ENCODE peak calls at places on chromosomes 2 and 18, in four cellular contexts. T, L, H and M are unnamed samples.

GRCh38 chr2:72937356-72937669 is 20.0 kb downstream of the EMX1 start:
- DNase-seq in T (no peak), L (no peak), H (no peak), M (no peak)

GRCh38 chr2:218516614-218517013 is 51.5 kb downstream of the USP37 start:
- DNase-seq in T (peak), L (peak), H (peak), M (peak)

GRCh38 chr2:169158874-169159273 is 89.5 kb downstream of the DHRS9 start:
- DNase-seq in T (no peak), L (no peak), H (no peak), M (no peak)

GRCh38 chr2:239561448-239562001 is 160.7 kb upstream of the HDAC4 start:
- DNase-seq in T (no peak), L (no peak), H (no peak), M (no peak)

GRCh38 chr2:201158111-201158929 is 24.6 kb upstream of the CASP10 start:
- DNase-seq in T (peak), L (peak), H (peak), M (peak)

GRCh38 chr18:54094474-54094873 is 130.0 kb downstream of the MBD2 start:
- DNase-seq in T (no peak), L (no peak), H (no peak), M (no peak)

GRCh38 chr2:234422895-234423505 is 73.9 kb downstream of the ARL4C start:
- DNase-seq in T (no peak), L (no peak), H (no peak), M (peak)

GRCh38 chr18:51390695-51391094 is 193.2 kb upstream of the MEX3C start:
- DNase-seq in T (no peak), L (peak), H (no peak), M (no peak)

GRCh38 chr18:41745166-41746049 is 209.6 kb upstream of the PIK3C3 start:
- DNase-seq in T (peak), L (peak), H (peak), M (peak)

GRCh38 chr18:62637807-62638687 is 77.3 kb upstream of the PHLPP1 start:
- DNase-seq in T (peak), L (peak), H (peak), M (peak)

GRCh38 chr2:138121769-138122661 is 157.7 kb downstream of the HNMT start:
- DNase-seq in T (no peak), L (no peak), H (no peak), M (no peak)

GRCh38 chr2:101812226-101812625 is 114.7 kb downstream of the MAP4K4 start:
- DNase-seq in T (no peak), L (no peak), H (no peak), M (no peak)

GRCh38 chr2:177489719-177490301 is 97.2 kb downstream of the AGPS start:
- DNase-seq in T (peak), L (peak), H (peak), M (peak)

GRCh38 chr2:8307779-8308178 is 374.1 kb upstream of the ID2 start:
- DNase-seq in T (no peak), L (no peak), H (no peak), M (no peak)

GRCh38 chr2:217090024-217090473 is 230.2 kb upstream of the TNP1 start:
- DNase-seq in T (peak), L (peak), H (peak), M (peak)

GRCh38 chr2:239323473-239323872 is 77.3 kb downstream of the HDAC4 start:
- DNase-seq in T (no peak), L (no peak), H (no peak), M (no peak)

GRCh38 chr2:233247744-233248143 is 3.7 kb upstream of the ATG16L1 start:
- DNase-seq in T (peak), L (peak), H (peak), M (no peak)

GRCh38 chr2:74514368-74515270 is at the start of gene TLX2:
- DNase-seq in T (peak), L (no peak), H (no peak), M (no peak)
- H3K4me3 ChIP-seq in T (no peak), L (no peak), H (no peak), M (no peak)

GRCh38 chr2:31324000-31324633 is 90.2 kb downstream of the EHD3 start:
- DNase-seq in T (no peak), L (peak), H (no peak), M (no peak)
- H3K4me3 ChIP-seq in T (no peak), L (peak), H (peak), M (peak)

GRCh38 chr18:2856499-2856898 is 9.7 kb downstream of the EMILIN2 start:
- DNase-seq in T (peak), L (no peak), H (no peak), M (no peak)

GRCh38 chr18:2855560-2856350 is 8.9 kb downstream of the EMILIN2 start:
- DNase-seq in T (peak), L (no peak), H (no peak), M (no peak)

GRCh38 chr18:2853926-2854664 is 7.3 kb downstream of the EMILIN2 start:
- DNase-seq in T (peak), L (no peak), H (no peak), M (no peak)

GRCh38 chr18:2854871-2855270 is 8.1 kb downstream of the EMILIN2 start:
- DNase-seq in T (no peak), L (no peak), H (no peak), M (no peak)

GRCh38 chr18:2857491-2858063 is 10.8 kb downstream of the EMILIN2 start:
- DNase-seq in T (peak), L (peak), H (peak), M (no peak)
- H3K4me3 ChIP-seq in T (peak), L (peak), H (no peak), M (no peak)

DNA sequence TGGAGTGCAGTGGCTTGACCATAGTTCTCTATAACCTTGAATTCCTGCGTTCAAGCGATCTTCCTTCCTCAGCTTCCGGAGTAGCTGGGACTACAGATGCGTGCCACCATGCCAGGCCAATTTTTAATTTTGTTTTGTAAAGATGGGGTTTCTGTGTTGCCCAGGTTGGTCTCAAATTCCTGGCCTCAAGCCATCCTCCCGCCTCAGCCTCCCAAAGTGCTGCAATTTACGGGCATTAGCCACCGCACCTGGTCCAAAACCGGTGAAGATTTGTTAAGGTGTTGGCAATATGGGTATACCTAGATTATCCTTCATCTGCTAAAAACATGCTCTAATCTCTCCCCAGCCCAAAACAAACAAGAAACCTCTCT is 1.3 kb upstream of the EIF2AK3 start:
- DNase-seq in T (no peak), L (no peak), H (no peak), M (no peak)
- H3K4me3 ChIP-seq in T (peak), L (peak), H (peak), M (peak)

GRCh38 chr2:20669609-20670314 is 2.8 kb downstream of the GDF7 start:
- DNase-seq in T (no peak), L (no peak), H (no peak), M (no peak)
- H3K4me3 ChIP-seq in T (no peak), L (no peak), H (no peak), M (no peak)

DNA sequence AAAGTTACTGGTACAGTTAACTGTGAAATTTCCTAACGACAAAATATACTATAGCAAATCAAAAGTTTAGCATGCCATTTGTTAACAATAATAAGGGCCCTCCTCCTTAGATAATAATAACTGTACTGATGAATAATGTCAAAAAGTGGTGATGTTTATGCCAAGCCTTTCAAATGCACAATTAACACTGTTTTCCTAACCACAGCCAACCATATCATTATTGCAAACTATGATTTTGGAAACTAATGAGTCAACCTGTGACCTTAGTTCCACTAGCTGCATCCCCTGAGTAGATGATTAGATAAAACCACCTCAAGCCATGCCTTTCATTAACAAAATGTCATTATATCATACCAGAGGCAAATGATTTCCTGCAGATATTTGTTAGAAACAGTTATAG is 25.1 kb upstream of the GPR75 start:
- DNase-seq in T (no peak), L (no peak), H (no peak), M (no peak)
- H3K4me3 ChIP-seq in T (no peak), L (no peak), H (no peak), M (no peak)